ENCODE peak calls at places on chromosomes 6 and 20, in five cellular contexts. Z is HL-60, C is pancreas, M is tibial artery, V is cardiac fibroblast. W is an unnamed sample.

GRCh38 chr6:156582509-156582992 is 194.6 kb upstream of the ARID1B start:
- DNase-seq in M (no peak), V (no peak), C (no peak), Z (no peak), W (no peak)

GRCh38 chr6:166906376-166907044 is 49.8 kb downstream of the RNASET2 start:
- DNase-seq in M (no peak), C (no peak), V (no peak), Z (no peak), W (no peak)

GRCh38 chr20:57651977-57652864 is 32.0 kb upstream of the ZBP1 start:
- DNase-seq in V (no peak), C (peak), Z (no peak), M (peak), W (no peak)

GRCh38 chr20:57092112-57092899 is 174.1 kb downstream of the BMP7 start:
- DNase-seq in M (no peak), Z (peak), C (peak), V (peak), W (peak)

GRCh38 chr20:50445367-50446151 is 64.6 kb upstream of the PTPN1 start:
- DNase-seq in C (no peak), M (no peak), V (no peak), Z (no peak), W (no peak)

GRCh38 chr6:2948228-2949025 is 22.9 kb downstream of the SERPINB6 start:
- DNase-seq in M (no peak), Z (no peak), C (peak), V (no peak), W (no peak)

GRCh38 chr6:120938876-120939231 is 395.4 kb downstream of the TBC1D32 start:
- DNase-seq in C (no peak), Z (no peak), M (no peak), V (no peak), W (no peak)

GRCh38 chr6:56862415-56863175 is 92.3 kb upstream of the BEND6 start:
- DNase-seq in M (no peak), Z (no peak), C (no peak), V (peak), W (peak)

GRCh38 chr6:27650620-27651370 is 177.9 kb upstream of the ZNF184 start:
- DNase-seq in M (no peak), C (peak), V (peak), Z (peak), W (peak)

GRCh38 chr20:47678536-47678935 is 106.7 kb downstream of the SULF2 start:
- DNase-seq in M (no peak), C (no peak), V (no peak), Z (no peak), W (no peak)

GRCh38 chr6:98156580-98156979 is 677.8 kb upstream of the POU3F2 start:
- DNase-seq in M (no peak), Z (no peak), C (no peak), V (no peak), W (no peak)

GRCh38 chr6:139753198-139753861 is 378.9 kb upstream of the CITED2 start:
- DNase-seq in V (peak), C (no peak), Z (no peak), M (no peak), W (peak)

GRCh38 chr20:56752274-56752673 is 123.2 kb downstream of the TFAP2C start:
- DNase-seq in M (no peak), V (no peak), Z (no peak), C (no peak), W (no peak)

GRCh38 chr6:33375143-33375649 is 16.4 kb upstream of the KIFC1 start:
- DNase-seq in Z (peak), M (peak), C (peak), V (peak), W (peak)

GRCh38 chr6:14068133-14068532 is 49.4 kb upstream of the CD83 start:
- DNase-seq in M (no peak), C (no peak), V (peak), Z (no peak), W (peak)

GRCh38 chr6:35933844-35934243 is 12.9 kb upstream of the SRPK1 start:
- DNase-seq in M (no peak), C (no peak), Z (no peak), V (no peak), W (no peak)

GRCh38 chr20:50980851-50981713 is 22.5 kb downstream of the MOCS3 start:
- DNase-seq in V (peak), Z (peak), M (no peak), C (peak), W (peak)

GRCh38 chr20:50152394-50153152 is 950 bp downstream of the PEDS1 start:
- DNase-seq in C (no peak), V (peak), Z (peak), M (no peak), W (no peak)

GRCh38 chr20:48129319-48129973 is 344.2 kb upstream of the SULF2 start:
- DNase-seq in C (no peak), M (no peak), V (no peak), Z (no peak), W (peak)

GRCh38 chr20:1335961-1336698 is 7.2 kb upstream of the SDCBP2 start:
- DNase-seq in M (peak), Z (no peak), C (no peak), V (no peak), W (no peak)

GRCh38 chr6:12150812-12151432 is 138.8 kb downstream of the HIVEP1 start:
- DNase-seq in M (no peak), V (peak), Z (peak), C (no peak), W (no peak)

GRCh38 chr6:113732384-113732966 is 124.7 kb upstream of the MARCKS start:
- DNase-seq in C (peak), Z (no peak), V (peak), M (no peak), W (peak)

GRCh38 chr6:168938546-168938945 is 315.1 kb downstream of the THBS2 start:
- DNase-seq in V (no peak), Z (no peak), M (no peak), C (no peak), W (no peak)

GRCh38 chr20:25014816-25015215 is 22.3 kb upstream of the APMAP start:
- DNase-seq in C (peak), V (no peak), Z (no peak), M (peak), W (no peak)

GRCh38 chr20:1368448-1369199 is 24.2 kb downstream of the FKBP1A start:
- DNase-seq in C (no peak), M (no peak), Z (no peak), V (peak), W (peak)

GRCh38 chr20:25272223-25273000 is 24.5 kb downstream of the PYGB start:
- DNase-seq in C (no peak), V (no peak), M (peak), Z (no peak), W (no peak)

GRCh38 chr20:48661575-48662473 is 166.0 kb downstream of the PREX1 start:
- DNase-seq in V (no peak), Z (no peak), C (no peak), M (no peak), W (no peak)

GRCh38 chr20:50083034-50083433 is 29.9 kb downstream of the UBE2V1 start:
- DNase-seq in V (no peak), Z (no peak), C (no peak), M (peak), W (no peak)

GRCh38 chr20:24994186-24994465 is 1.6 kb upstream of the APMAP start:
- DNase-seq in Z (no peak), M (no peak), C (no peak), V (no peak), W (no peak)

GRCh38 chr6:159716247-159717086 is 10.8 kb upstream of the WTAP start:
- DNase-seq in M (peak), Z (peak), V (peak), C (peak), W (peak)

GRCh38 chr6:110095101-110095500 is 84.4 kb downstream of the WASF1 start:
- DNase-seq in V (peak), M (no peak), C (no peak), Z (no peak), W (peak)

GRCh38 chr6:116649129-116649528 is 19.4 kb downstream of the ZUP1 start:
- DNase-seq in M (no peak), V (no peak), Z (no peak), C (no peak), W (no peak)

GRCh38 chr6:84417261-84417660 is 189.8 kb upstream of the CEP162 start:
- DNase-seq in C (no peak), V (peak), M (no peak), Z (no peak), W (peak)

GRCh38 chr20:30812739-30813411 is 444.6 kb upstream of the DEFB115 start:
- DNase-seq in C (no peak), M (no peak), V (no peak), Z (no peak), W (no peak)

GRCh38 chr20:30815577-30816181 is 441.8 kb upstream of the DEFB115 start:
- DNase-seq in C (no peak), V (no peak), Z (no peak), M (no peak), W (no peak)

GRCh38 chr20:30816182-30816645 is 441.2 kb upstream of the DEFB115 start:
- DNase-seq in V (peak), C (no peak), Z (no peak), M (no peak), W (no peak)

GRCh38 chr20:30811896-30812671 is 445.4 kb upstream of the DEFB115 start:
- DNase-seq in C (no peak), M (no peak), Z (peak), V (peak), W (peak)
- H3K4me3 ChIP-seq in C (no peak), M (no peak), Z (peak), V (peak), W (peak)

GRCh38 chr20:45823949-45824835 is 2.9 kb downstream of the TNNC2 start:
- DNase-seq in Z (peak), C (no peak), V (peak), M (peak), W (peak)
- TF ChIP-seq CTCF in Z (peak), C (no peak), V (peak), M (peak), W (peak)

DNA sequence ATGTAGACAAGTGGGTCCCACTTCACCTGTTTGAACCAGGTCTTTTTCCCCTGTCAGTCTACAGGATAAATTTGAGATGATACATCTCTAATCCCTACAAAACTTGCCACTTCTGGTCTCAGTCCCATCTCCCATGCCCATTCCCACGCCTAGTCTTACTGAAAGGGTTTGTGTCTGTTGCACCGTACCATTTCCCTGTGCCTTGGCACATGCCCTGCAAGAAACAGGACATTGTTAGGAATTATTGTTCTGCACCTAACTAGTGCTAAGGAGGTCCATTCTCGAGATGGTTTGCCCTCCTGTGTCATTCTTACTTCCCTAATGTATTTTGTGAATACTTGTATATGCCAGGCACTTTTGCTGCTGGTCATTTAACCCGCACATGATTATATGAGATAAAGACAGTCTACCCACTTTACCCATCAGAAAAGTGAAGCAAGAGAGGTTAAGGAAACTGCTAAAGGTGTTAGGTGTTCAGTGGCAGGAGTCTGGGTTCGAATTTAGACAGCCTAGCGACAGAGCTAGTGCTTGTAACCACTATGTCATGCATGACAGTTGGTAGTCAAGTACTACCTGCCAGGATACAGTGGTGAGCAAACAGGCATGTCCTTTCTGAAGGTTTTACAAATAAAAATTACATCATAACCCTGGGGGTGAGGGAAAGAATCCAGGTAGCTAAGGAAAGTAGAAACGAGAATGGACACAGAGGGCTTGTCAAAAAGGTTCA is 12.7 kb downstream of the FAM217A start:
- DNase-seq in Z (no peak), M (no peak), V (no peak), C (no peak), W (no peak)
- H3K4me3 ChIP-seq in Z (no peak), M (no peak), V (no peak), C (no peak), W (no peak)

GRCh38 chr6:64281167-64281566 is 645.6 kb downstream of the PHF3 start:
- DNase-seq in V (no peak), Z (no peak), M (no peak), C (no peak), W (no peak)

DNA sequence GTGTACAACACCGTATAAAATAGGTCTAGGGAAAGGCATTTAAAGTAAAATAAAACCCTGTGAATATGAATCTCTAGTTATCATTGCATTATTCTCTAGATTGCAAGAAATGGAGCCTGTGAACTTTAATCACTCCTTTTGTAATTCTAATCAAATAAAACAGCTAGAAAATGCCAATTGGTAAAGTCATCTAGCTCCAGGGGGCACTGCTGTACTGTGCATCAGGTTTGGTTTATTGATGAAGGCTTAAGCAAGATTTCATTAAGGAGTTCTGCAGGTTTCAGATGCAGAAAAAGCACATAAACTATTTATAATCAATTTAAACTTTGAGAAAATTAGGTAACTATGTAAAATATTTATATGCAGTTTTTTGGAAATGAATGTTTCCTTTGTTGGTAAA is 645.0 kb downstream of the PHF3 start:
- DNase-seq in Z (no peak), V (peak), M (no peak), C (peak), W (peak)
- TF ChIP-seq CTCF in Z (no peak), V (peak), M (peak), C (no peak), W (peak)

DNA sequence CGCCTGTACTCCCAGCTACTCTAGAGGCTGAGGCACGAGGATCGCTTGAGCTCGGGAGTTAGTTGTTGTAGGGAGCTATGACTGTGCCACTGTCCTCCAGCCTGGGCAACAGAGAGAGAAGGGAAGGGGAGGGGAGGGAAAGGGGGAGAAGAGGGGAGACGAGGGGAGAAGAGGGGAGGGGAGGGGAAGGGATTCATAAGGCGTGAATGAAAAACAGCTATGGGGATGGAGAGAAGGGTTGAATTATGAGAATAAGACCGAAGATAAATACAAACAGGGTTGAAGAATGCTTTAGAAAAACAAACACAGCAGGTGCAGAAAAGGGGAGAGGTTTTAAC is 106.0 kb downstream of the TRIM27 start:
- DNase-seq in M (no peak), V (no peak), Z (no peak), C (no peak), W (no peak)
- H3K4me3 ChIP-seq in M (no peak), V (no peak), Z (no peak), C (no peak), W (no peak)

GRCh38 chr20:36792422-36792821 is 18.9 kb upstream of the DSN1 start:
- DNase-seq in Z (peak), M (peak), C (peak), V (peak), W (peak)
- TF ChIP-seq CTCF in Z (no peak), M (no peak), C (no peak), V (peak), W (peak)

W was measured in fibroblast of pulmonary artery.